ENCODE peak calls at places on chromosomes 11 and 22, in four cellular contexts. Q is lung, O is iPS-NIHi11, I is neuronal stem cell. X is an unnamed sample.

GRCh38 chr22:39997939-39998726 is 3.4 kb downstream of the FAM83F start:
- DNase-seq in Q (no peak), O (peak), I (no peak), X (no peak)

GRCh38 chr11:122711831-122712378 is 56.4 kb downstream of the UBASH3B start:
- DNase-seq in Q (no peak), O (no peak), I (no peak), X (no peak)

GRCh38 chr22:23509571-23510302 is 70.4 kb downstream of the IGLL1 start:
- DNase-seq in Q (no peak), O (no peak), I (no peak), X (no peak)

GRCh38 chr11:13955971-13956421 is 6.5 kb upstream of the SPON1 start:
- DNase-seq in Q (peak), O (peak), I (peak), X (peak)

GRCh38 chr11:47578524-47579460 is at the start of the genes KBTBD4 and NDUFS3:
- DNase-seq in Q (peak), O (peak), I (peak), X (peak)

GRCh38 chr22:50001388-50002231 is 11.0 kb downstream of the IL17REL start:
- DNase-seq in Q (no peak), O (peak), I (no peak), X (no peak)

GRCh38 chr11:11605181-11605580 is 16.6 kb downstream of the GALNT18 start:
- DNase-seq in Q (peak), O (no peak), I (no peak), X (no peak)

GRCh38 chr11:2098691-2099522 is 40.3 kb downstream of the IGF2 start:
- DNase-seq in Q (no peak), O (no peak), I (no peak), X (no peak)

GRCh38 chr11:117002639-117003305 is 95.5 kb downstream of the SIK3 start:
- DNase-seq in Q (no peak), O (no peak), I (no peak), X (no peak)

GRCh38 chr11:56160217-56160616 is at the start of gene OR8K5:
- DNase-seq in Q (no peak), O (no peak), I (no peak), X (no peak)

GRCh38 chr11:18720086-18720810 is 5.7 kb downstream of the IGSF22 start:
- DNase-seq in Q (no peak), O (no peak), I (no peak), X (no peak)

GRCh38 chr11:13016415-13016814 is 7.3 kb downstream of the RASSF10 start:
- DNase-seq in Q (no peak), O (no peak), I (no peak), X (no peak)

GRCh38 chr11:125070699-125071254 is 7.7 kb downstream of the SLC37A2 start:
- DNase-seq in Q (peak), O (no peak), I (no peak), X (no peak)

GRCh38 chr11:128831781-128832497 is 35.2 kb downstream of the KCNJ1 start:
- DNase-seq in Q (no peak), O (no peak), I (no peak), X (no peak)

GRCh38 chr11:707817-708420 is 1.9 kb downstream of the EPS8L2 start:
- DNase-seq in Q (peak), O (peak), I (no peak), X (no peak)

GRCh38 chr11:128021304-128022006 is 565.9 kb downstream of the ETS1 start:
- DNase-seq in Q (no peak), O (peak), I (peak), X (no peak)

GRCh38 chr11:118928870-118929495 is 3.3 kb upstream of the BCL9L start:
- DNase-seq in Q (no peak), O (no peak), I (no peak), X (no peak)

GRCh38 chr11:107259826-107260225 is 197.8 kb downstream of the CWF19L2 start:
- DNase-seq in Q (no peak), O (no peak), I (no peak), X (no peak)

GRCh38 chr11:95230054-95231034 is 658 bp downstream of the SESN3 start:
- DNase-seq in Q (peak), O (peak), I (peak), X (peak)

GRCh38 chr22:50710886-50711285 is 27.1 kb upstream of the ACR start:
- DNase-seq in Q (no peak), O (no peak), I (no peak), X (no peak)

GRCh38 chr22:43433904-43434600 is 22.2 kb downstream of the MPPED1 start:
- DNase-seq in Q (no peak), O (no peak), I (no peak), X (no peak)

GRCh38 chr11:133928628-133929059 is 28.1 kb downstream of the IGSF9B start:
- DNase-seq in Q (no peak), O (no peak), I (no peak), X (no peak)

GRCh38 chr11:95262994-95263764 is 32.2 kb upstream of the SESN3 start:
- DNase-seq in Q (no peak), O (no peak), I (no peak), X (no peak)

GRCh38 chr11:61019818-61020405 is 48.4 kb downstream of the CD6 start:
- DNase-seq in Q (no peak), O (no peak), I (no peak), X (no peak)

GRCh38 chr11:444397-445144 is 2.8 kb upstream of the ANO9 start:
- DNase-seq in Q (peak), O (peak), I (no peak), X (no peak)

GRCh38 chr22:47015589-47016178 is 253.2 kb downstream of the TBC1D22A start:
- DNase-seq in Q (no peak), O (no peak), I (no peak), X (no peak)

GRCh38 chr22:35116817-35117216 is 50.9 kb downstream of the ISX start:
- DNase-seq in Q (no peak), O (no peak), I (no peak), X (no peak)

GRCh38 chr11:100930185-100930778 is 199.3 kb downstream of the PGR start:
- DNase-seq in Q (no peak), O (peak), I (peak), X (no peak)

GRCh38 chr11:11316651-11317050 is 36.4 kb downstream of the CSNK2A3 start:
- DNase-seq in Q (no peak), O (no peak), I (no peak), X (no peak)

GRCh38 chr22:46587492-46588278 is 32.5 kb upstream of the GRAMD4 start:
- DNase-seq in Q (no peak), O (no peak), I (no peak), X (no peak)

GRCh38 chr11:63520606-63521170 is 14.8 kb downstream of the LGALS12 start:
- DNase-seq in Q (no peak), O (no peak), I (no peak), X (no peak)

GRCh38 chr11:35289821-35290220 is 129.5 kb downstream of the SLC1A2 start:
- DNase-seq in Q (no peak), O (no peak), I (no peak), X (no peak)

GRCh38 chr22:46560696-46561295 is 23.4 kb upstream of the CELSR1 start:
- DNase-seq in Q (no peak), O (no peak), I (no peak), X (no peak)

GRCh38 chr11:125591659-125592304 is 870 bp upstream of the STT3A start:
- DNase-seq in Q (peak), O (peak), I (no peak), X (peak)

GRCh38 chr22:22449819-22450218 is 58.7 kb downstream of the ZNF280B start:
- DNase-seq in Q (no peak), O (no peak), I (no peak), X (no peak)

GRCh38 chr11:72584293-72584921 is 89.8 kb downstream of the PDE2A start:
- DNase-seq in Q (peak), O (peak), I (no peak), X (no peak)

GRCh38 chr11:93842461-93842860 is 8.0 kb downstream of the VSTM5 start:
- DNase-seq in Q (no peak), O (no peak), I (no peak), X (no peak)

GRCh38 chr11:3003396-3004231 is 11.5 kb upstream of the NAP1L4 start:
- DNase-seq in Q (no peak), O (no peak), I (no peak), X (no peak)

GRCh38 chr22:46042786-46043185 is 65.8 kb upstream of the WNT7B start:
- DNase-seq in Q (no peak), O (no peak), I (no peak), X (no peak)